ENCODE peak calls at places on chromosomes 1 and 21, in nine cellular contexts. J is PC-3, N is Peyer's patch, T is cardiac fibroblast, U is fibroblast of the aortic adventitia, S is coronary artery, Q is choroid plexus epithelial cell, Z is AG10803, D is activated B cell treated with CpG ODN at 0.5 μM for 24 hours. V is an unnamed sample.

GRCh38 chr1:15180945-15181523 is 27.5 kb downstream of the TMEM51 start:
- DNase-seq in Z (no peak), T (no peak), D (no peak), U (no peak), Q (no peak), S (no peak), N (peak; percentile 84), J (no peak), V (no peak)

GRCh38 chr1:201795066-201795465 is 33.9 kb upstream of the IPO9 start:
- DNase-seq in D (no peak), S (no peak), J (peak; percentile 36), Q (peak; percentile 73), U (peak; percentile 63), Z (peak; percentile 48), N (no peak), T (peak; percentile 50), V (peak; percentile 53)

GRCh38 chr1:33045814-33046213 is 9.1 kb upstream of the AK2 start:
- DNase-seq in N (no peak), S (no peak), T (peak; percentile 23), Q (peak; percentile 46), J (no peak), D (no peak), Z (no peak), U (no peak), V (no peak)

GRCh38 chr1:94020764-94021579 is 100.0 kb downstream of the ABCA4 start:
- DNase-seq in Q (peak; percentile 95), N (no peak), Z (peak; percentile 99), U (peak; percentile 99), T (peak; percentile 89), J (peak; percentile 41), D (no peak), S (no peak), V (peak; percentile 54)

GRCh38 chr1:220431840-220432239 is 96.1 kb upstream of the MARK1 start:
- DNase-seq in S (no peak), J (no peak), Q (no peak), N (no peak), U (no peak), Z (no peak), D (no peak), T (no peak), V (no peak)

GRCh38 chr1:188476606-188477005 is 1647.9 kb downstream of the PLA2G4A start:
- DNase-seq in Z (no peak), Q (peak; percentile 6), N (no peak), S (no peak), J (no peak), T (no peak), U (peak; percentile 13), D (no peak), V (no peak)

GRCh38 chr1:5933676-5934057 is 58.6 kb downstream of the NPHP4 start:
- DNase-seq in T (peak; percentile 56), N (no peak), Q (peak; percentile 77), J (no peak), Z (peak; percentile 80), S (no peak), D (no peak), U (peak; percentile 32), V (no peak)

GRCh38 chr1:169466259-169467230 is 19.2 kb downstream of the SLC19A2 start:
- DNase-seq in J (peak; percentile 75), Z (peak; percentile 52), D (no peak), U (peak; percentile 69), Q (peak; percentile 70), S (no peak), T (peak; percentile 70), N (peak; percentile 50), V (peak; percentile 72)

GRCh38 chr1:247287460-247287859 is 31.6 kb downstream of the VN1R5 start:
- DNase-seq in U (no peak), Q (no peak), T (no peak), J (peak; percentile 36), Z (no peak), N (no peak), D (no peak), S (peak; percentile 5), V (no peak)
- TF ChIP-seq CTCF in U (no peak), Q (peak; percentile 13), T (peak; percentile 6), J (peak; percentile 67), Z (no peak), N (no peak), D (no peak), S (no peak), V (no peak)

DNA sequence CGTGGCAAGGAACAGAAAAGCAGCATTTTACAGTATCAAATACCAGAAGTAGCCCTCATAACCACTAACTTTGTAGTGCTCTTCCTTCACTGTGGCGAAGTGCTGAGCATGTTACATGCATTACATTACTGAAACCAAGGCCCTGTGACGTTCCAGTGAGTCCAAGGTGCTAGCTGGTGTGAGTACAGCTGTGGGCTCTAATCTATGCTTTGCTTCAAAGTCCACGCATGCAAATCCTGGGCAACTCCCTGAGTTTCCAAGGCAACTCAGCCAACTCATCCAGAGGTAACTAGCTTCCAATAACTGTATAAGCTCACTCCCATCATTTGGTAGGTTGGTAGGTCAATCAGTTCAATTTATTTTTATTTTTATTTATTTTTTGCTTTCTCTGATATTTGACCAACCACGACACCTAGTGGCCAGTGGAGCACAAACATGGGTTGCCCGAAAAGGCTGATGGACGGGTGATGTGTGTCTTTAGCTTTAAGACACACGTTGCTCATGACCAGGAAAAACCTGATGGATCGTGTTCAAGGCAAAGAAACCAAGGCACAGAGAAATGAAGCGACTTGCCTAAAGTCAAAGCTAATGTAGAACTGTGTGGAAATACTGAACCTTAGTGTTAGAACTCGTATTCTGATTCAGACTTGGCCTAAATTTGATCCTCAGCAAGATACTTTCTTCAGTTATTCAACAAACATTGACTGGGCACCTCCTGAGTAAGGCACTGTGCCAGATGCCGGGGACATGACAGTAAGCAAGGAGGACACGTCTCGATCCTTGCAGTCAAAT is 73.0 kb downstream of the GNG12 start:
- DNase-seq in D (no peak), Z (peak; percentile 72), U (peak; percentile 87), N (peak; percentile 89), J (peak; percentile 85), S (no peak), Q (peak; percentile 82), T (peak; percentile 86), V (peak; percentile 76)
- TF ChIP-seq CTCF in D (peak; percentile 64), Z (peak; percentile 88), U (peak; percentile 80), N (peak; percentile 91), J (peak; percentile 88), S (peak; percentile 77), Q (peak; percentile 83), T (peak; percentile 75), V (peak; percentile 67)

GRCh38 chr1:70319750-70320149 is 34.8 kb downstream of the ANKRD13C start:
- DNase-seq in D (no peak), U (peak; percentile 20), Q (peak; percentile 59), T (peak; percentile 77), S (no peak), J (peak; percentile 82), Z (peak; percentile 68), N (no peak), V (no peak)

GRCh38 chr1:70327306-70328076 is 27.0 kb downstream of the ANKRD13C start:
- DNase-seq in U (no peak), Z (no peak), N (no peak), T (peak; percentile 21), J (peak; percentile 91), Q (peak; percentile 14), D (no peak), S (no peak), V (peak; percentile 56)

GRCh38 chr1:70324683-70325082 is 29.8 kb downstream of the ANKRD13C start:
- DNase-seq in Q (no peak), T (peak; percentile 12), U (no peak), D (no peak), Z (no peak), S (no peak), J (peak; percentile 71), N (no peak), V (peak; percentile 17)
- TF ChIP-seq CTCF in Q (peak; percentile 7), T (no peak), U (no peak), D (no peak), Z (no peak), S (no peak), J (peak; percentile 82), N (no peak), V (peak; percentile 11)

DNA sequence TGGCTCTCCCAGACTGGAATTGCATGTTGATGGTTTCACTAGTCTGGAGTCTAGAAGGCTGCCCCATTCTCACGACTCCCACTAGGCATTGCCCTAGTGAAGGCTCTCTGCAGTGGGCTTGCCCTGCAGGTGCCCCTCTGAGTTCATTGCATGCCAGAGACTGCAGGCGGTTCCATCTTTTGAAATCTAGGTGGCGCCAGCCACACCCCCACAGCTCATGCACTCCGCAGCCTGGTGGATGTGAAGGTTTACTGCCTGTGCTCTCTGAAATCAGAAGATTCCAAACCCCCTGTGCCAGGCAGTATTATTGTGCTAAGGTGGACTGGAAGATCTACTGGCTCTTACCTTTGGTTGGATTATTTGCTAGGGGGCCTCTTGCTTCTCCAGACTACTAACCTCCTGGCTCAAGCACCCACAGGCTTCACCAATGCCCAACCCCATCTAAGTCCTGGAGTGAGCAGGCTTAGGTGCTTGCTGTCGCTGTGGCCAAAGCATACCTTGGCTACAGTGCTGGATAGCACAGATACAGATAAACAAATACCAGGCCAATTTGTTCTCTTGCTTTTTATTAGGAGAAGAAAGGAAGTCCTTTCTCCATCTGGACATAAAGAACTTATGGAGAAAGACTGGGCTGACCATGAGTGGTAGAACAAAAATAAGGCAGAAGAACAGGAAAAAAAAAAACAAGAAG is 83.5 kb upstream of the SIM2 start:
- DNase-seq in Z (no peak), J (peak; percentile 27), D (no peak), T (no peak), Q (no peak), U (no peak), S (no peak), N (no peak), V (no peak)
- TF ChIP-seq CTCF in Z (no peak), J (peak; percentile 53), D (no peak), T (peak; percentile 20), Q (peak; percentile 16), U (no peak), S (no peak), N (no peak), V (no peak)

V was measured in MCF 10A.